ENCODE peak calls at places on chromosomes 13 and 19, in four cellular contexts. L, R, E and P are unnamed samples.

GRCh38 chr13:30376426-30377311 is 45.6 kb upstream of the UBE2L5 start:
- DNase-seq in L (no peak), R (peak; percentile 59), E (no peak), P (peak; percentile 92)

GRCh38 chr13:30932481-30933333 is at the start of gene TEX26:
- DNase-seq in L (no peak), R (no peak), E (peak; percentile 58), P (no peak)

GRCh38 chr13:101209206-101209893 is 207.0 kb downstream of the NALCN start:
- DNase-seq in L (no peak), R (no peak), E (no peak), P (no peak)

GRCh38 chr13:112603641-112604220 is 15.8 kb upstream of the TUBGCP3 start:
- DNase-seq in L (peak; percentile 42), R (no peak), E (peak; percentile 70), P (no peak)

GRCh38 chr13:107882708-107883560 is 332.4 kb downstream of the LIG4 start:
- DNase-seq in L (no peak), R (no peak), E (no peak), P (no peak)

GRCh38 chr13:72258340-72258981 is 391.5 kb upstream of the DACH1 start:
- DNase-seq in L (no peak), R (no peak), E (no peak), P (no peak)

GRCh38 chr13:40031031-40031430 is 375.6 kb downstream of the COG6 start:
- DNase-seq in L (peak; percentile 83), R (no peak), E (peak; percentile 84), P (no peak)

GRCh38 chr19:45973564-45974338 is at the start of gene NOVA2:
- DNase-seq in L (peak; percentile 72), R (peak; percentile 69), E (peak; percentile 78), P (no peak)

GRCh38 chr13:92346046-92346445 is 880.6 kb upstream of the GPC6 start:
- DNase-seq in L (no peak), R (no peak), E (peak; percentile 60), P (no peak)

GRCh38 chr13:29648760-29649159 is 53.3 kb upstream of the SLC7A1 start:
- DNase-seq in L (no peak), R (no peak), E (no peak), P (no peak)